ENCODE peak calls at places on chromosome X, in nine cellular contexts. G is ELR; F is left colon; N is stimulated activated naive CD8-positive, alpha-beta T cell treated with anti-CD3 and anti-CD28 coated beads, Interleukin-15, amount 100 ng/mL, for 72 hours; B is activated CD8-positive, alpha-beta memory T cell treated with anti-CD3 and anti-CD28 coated beads for 48 hours; O is body of pancreas; C is tibial nerve; S is T-helper 2 cell treated with Interferon-gamma antibody and Interleukin-4, amounts not matched to agents 5 μg/mL and 100 μg/mL, for 36 hours; D is cardiac muscle cell. J is an unnamed sample.

GRCh38 chrX:129738466-129739308 is at the start of gene XPNPEP2:
- DNase-seq in G (no peak), F (peak), N (no peak), B (no peak), O (no peak), C (peak), S (no peak), D (peak), J (no peak)

GRCh38 chrX:30313322-30313721 is 4.1 kb upstream of the NR0B1 start:
- DNase-seq in G (no peak), F (no peak), N (no peak), B (no peak), O (no peak), C (no peak), S (no peak), D (no peak), J (no peak)

GRCh38 chrX:7109838-7110793 is 37.4 kb upstream of the STS start:
- DNase-seq in G (no peak), F (no peak), N (no peak), B (no peak), O (no peak), C (no peak), S (no peak), D (no peak), J (no peak)

GRCh38 chrX:11193035-11193469 is 81.9 kb downstream of the HCCS start:
- DNase-seq in G (peak), F (no peak), N (no peak), B (no peak), O (no peak), C (no peak), S (no peak), D (peak), J (no peak)

GRCh38 chrX:93242897-93243296 is 430.5 kb downstream of the NAP1L3 start:
- DNase-seq in G (no peak), F (no peak), N (no peak), B (no peak), O (peak), C (no peak), S (no peak), D (no peak), J (no peak)

GRCh38 chrX:81195712-81196111 is 6.0 kb downstream of the HMGN5 start:
- DNase-seq in G (peak), F (peak), N (peak), B (no peak), O (peak), C (peak), S (peak), D (peak), J (peak)

GRCh38 chrX:97155809-97156208 is 272.1 kb downstream of the RPA4 start:
- DNase-seq in G (no peak), F (no peak), N (no peak), B (no peak), O (no peak), C (no peak), S (no peak), D (no peak), J (no peak)

GRCh38 chrX:56802921-56803848 is 74.1 kb downstream of the NBDY start:
- DNase-seq in G (no peak), F (peak), N (no peak), B (no peak), O (peak), C (peak), S (peak), D (peak), J (peak)

GRCh38 chrX:110964761-110965160 is 131.2 kb upstream of the PAK3 start:
- DNase-seq in G (no peak), F (no peak), N (no peak), B (no peak), O (peak), C (no peak), S (no peak), D (no peak), J (no peak)

GRCh38 chrX:7147431-7147977 is at the start of gene STS:
- DNase-seq in G (peak), F (peak), N (no peak), B (peak), O (peak), C (peak), S (peak), D (peak), J (peak)

GRCh38 chrX:44303119-44303518 is 40.4 kb downstream of the EFHC2 start:
- DNase-seq in G (no peak), F (no peak), N (no peak), B (no peak), O (no peak), C (no peak), S (no peak), D (no peak), J (no peak)

GRCh38 chrX:153642313-153642654 is 4.7 kb upstream of the DUSP9 start:
- DNase-seq in G (no peak), F (no peak), N (no peak), B (no peak), O (no peak), C (no peak), S (no peak), D (no peak), J (no peak)

GRCh38 chrX:84170931-84171330 is 17.1 kb downstream of the RPS6KA6 start:
- DNase-seq in G (no peak), F (no peak), N (no peak), B (no peak), O (no peak), C (no peak), S (no peak), D (no peak), J (no peak)

GRCh38 chrX:40877869-40878268 is 142.5 kb upstream of the MED14 start:
- DNase-seq in G (peak), F (no peak), N (no peak), B (no peak), O (no peak), C (peak), S (no peak), D (peak), J (no peak)

GRCh38 chrX:138925330-138925729 is 213.8 kb upstream of the FGF13 start:
- DNase-seq in G (peak), F (no peak), N (no peak), B (no peak), O (no peak), C (peak), S (no peak), D (peak), J (peak)

GRCh38 chrX:154488336-154489075 is 1.9 kb downstream of the SLC10A3 start:
- DNase-seq in G (no peak), F (no peak), N (no peak), B (no peak), O (no peak), C (no peak), S (no peak), D (no peak), J (no peak)

GRCh38 chrX:1741828-1742394 is 127.1 kb downstream of the ASMT start:
- DNase-seq in G (no peak), F (no peak), N (no peak), B (no peak), O (no peak), C (no peak), S (no peak), D (no peak), J (no peak)

GRCh38 chrX:120672389-120672788 is 42.5 kb upstream of the C1GALT1C1 start:
- DNase-seq in G (peak), F (no peak), N (no peak), B (no peak), O (no peak), C (peak), S (no peak), D (peak), J (peak)

GRCh38 chrX:7108995-7109634 is 38.4 kb upstream of the STS start:
- DNase-seq in G (no peak), F (no peak), N (no peak), B (no peak), O (no peak), C (no peak), S (no peak), D (peak), J (no peak)

GRCh38 chrX:15744181-15744867 is 6.3 kb downstream of the CA5B start:
- DNase-seq in G (no peak), F (no peak), N (no peak), B (no peak), O (peak), C (no peak), S (no peak), D (peak), J (no peak)

GRCh38 chrX:16946971-16947562 is 609 bp downstream of the REPS2 start:
- DNase-seq in G (no peak), F (peak), N (peak), B (no peak), O (peak), C (no peak), S (no peak), D (no peak), J (no peak)

GRCh38 chrX:153766098-153766817 is 2.2 kb downstream of the PLXNB3 start:
- DNase-seq in G (peak), F (peak), N (peak), B (no peak), O (peak), C (no peak), S (no peak), D (peak), J (peak)